ENCODE peak calls at places on chromosomes 3 and 15, in seven cellular contexts. T is IMR-90; F is A549; R is adipocyte; G is heart left ventricle; L is OCI-LY7; P is CD8-positive, alpha-beta T cell. Q is an unnamed sample. For H3K4me1, the result is how much of the 10 kb centered on the place peaks cover.

GRCh38 chr3:30535515-30535914 is 70.9 kb upstream of the TGFBR2 start:
- DNase-seq in T (no peak), F (no peak), R (peak), G (no peak), L (no peak), P (no peak), Q (no peak)

GRCh38 chr3:15556512-15556911 is 35.0 kb upstream of the COLQ start:
- DNase-seq in T (no peak), F (no peak), R (no peak), G (no peak), L (peak), P (no peak), Q (no peak)

GRCh38 chr15:79595995-79596622 is 164.0 kb downstream of the MINAR1 start:
- DNase-seq in T (peak), F (peak), R (peak), G (peak), L (peak), P (no peak), Q (peak)

GRCh38 chr3:141707741-141708203 is 30.3 kb upstream of the RNF7 start:
- DNase-seq in T (peak), F (no peak), R (peak), G (no peak), L (no peak), P (no peak), Q (no peak)

GRCh38 chr15:35937380-35937779 is 391.4 kb upstream of the DPH6 start:
- DNase-seq in T (no peak), F (no peak), R (peak), G (no peak), L (no peak), P (no peak), Q (no peak)

GRCh38 chr3:71581451-71581980 is 2.0 kb downstream of the FOXP1 start:
- DNase-seq in T (no peak), F (no peak), R (peak), G (peak), L (peak), P (peak), Q (peak)

GRCh38 chr3:153320585-153321128 is 158.6 kb downstream of the RAP2B start:
- DNase-seq in T (no peak), F (no peak), R (no peak), G (no peak), L (no peak), P (no peak), Q (no peak)

GRCh38 chr15:48066456-48066855 is 54.3 kb upstream of the SLC24A5 start:
- DNase-seq in T (no peak), F (no peak), R (no peak), G (no peak), L (no peak), P (no peak), Q (no peak)

GRCh38 chr3:48141225-48142137 is 46.7 kb downstream of the CDC25A start:
- DNase-seq in T (no peak), F (no peak), R (no peak), G (no peak), L (no peak), P (no peak), Q (no peak)

GRCh38 chr3:188821998-188822397 is 349.8 kb upstream of the TPRG1 start:
- DNase-seq in T (no peak), F (no peak), R (no peak), G (no peak), L (no peak), P (no peak), Q (no peak)

GRCh38 chr15:90212221-90213079 is 11.3 kb downstream of the SEMA4B start:
- DNase-seq in T (no peak), F (no peak), R (no peak), G (no peak), L (no peak), P (no peak), Q (no peak)
- H3K4me1 ChIP-seq in T (under half), F (half or more), R (under half), G (under half), L (under half), P (under half), Q (under half)

DNA sequence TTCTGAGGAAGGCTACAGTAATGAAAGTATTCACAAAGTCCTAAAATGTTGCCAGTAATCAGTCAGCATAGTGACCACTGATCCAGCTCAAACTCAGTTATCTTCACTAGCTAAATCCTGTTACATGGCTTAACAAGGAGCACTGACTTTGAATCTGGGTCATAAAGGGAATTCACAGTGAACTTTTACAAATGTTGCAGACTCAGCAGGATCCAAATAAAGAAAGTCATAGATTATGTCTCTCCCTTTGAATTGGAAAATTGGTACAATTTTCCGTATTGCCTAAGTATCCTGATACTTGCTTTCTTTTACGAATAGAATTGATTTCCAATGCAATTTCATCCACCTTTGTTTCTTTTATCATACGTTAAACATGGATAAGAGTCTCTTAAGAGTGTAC is 431.5 kb upstream of the CNTN6 start:
- DNase-seq in T (no peak), F (no peak), R (no peak), G (no peak), L (no peak), P (no peak), Q (no peak)
- H3K4me1 ChIP-seq in T (under half), F (under half), R (under half), G (under half), L (under half), P (under half), Q (under half)

DNA sequence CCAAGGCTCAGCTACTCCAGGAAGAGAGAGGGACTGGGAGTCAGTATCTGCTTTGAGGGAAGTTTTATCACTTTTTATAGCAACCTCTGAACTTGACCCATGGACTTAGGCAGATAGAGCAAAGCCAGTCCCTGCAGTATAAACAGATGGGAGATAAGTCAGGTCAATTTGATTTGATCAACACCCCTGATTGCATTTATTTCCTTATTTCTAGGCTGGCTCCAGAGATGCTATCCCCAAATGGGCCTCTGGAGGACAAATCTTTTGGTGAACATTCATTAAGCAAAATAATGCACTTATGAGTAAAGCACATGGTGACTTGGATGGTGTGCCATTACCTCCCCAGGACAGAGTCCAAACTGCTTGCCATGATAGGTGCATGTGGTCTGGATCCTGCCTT is 8.9 kb upstream of the IDH3A start:
- DNase-seq in T (no peak), F (no peak), R (no peak), G (no peak), L (no peak), P (no peak), Q (no peak)
- H3K4me1 ChIP-seq in T (under half), F (under half), R (under half), G (under half), L (under half), P (under half), Q (under half)

DNA sequence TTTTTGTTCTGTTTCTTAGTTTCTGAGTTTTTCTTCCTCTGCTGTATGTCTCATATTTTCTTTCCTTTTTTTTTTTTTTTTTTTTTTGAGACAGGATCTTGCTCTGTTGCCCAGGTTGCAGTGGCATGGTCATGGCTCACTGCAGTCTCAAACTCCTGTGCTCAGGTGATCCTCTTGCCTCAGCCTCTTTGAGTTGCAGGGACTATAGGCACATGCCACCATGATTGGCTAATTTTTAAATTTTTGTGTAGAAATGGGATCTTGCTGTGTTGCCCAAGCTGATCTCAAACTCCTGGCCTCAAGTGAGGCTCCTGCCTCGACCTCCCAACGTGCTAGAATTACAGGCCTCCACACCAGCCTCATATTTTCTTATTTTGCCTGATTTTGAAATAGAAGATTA is 51.9 kb downstream of the CTDSPL2 start:
- DNase-seq in T (no peak), F (no peak), R (no peak), G (no peak), L (no peak), P (no peak), Q (no peak)
- H3K4me1 ChIP-seq in T (under half), F (under half), R (under half), G (under half), L (under half), P (under half), Q (under half)

DNA sequence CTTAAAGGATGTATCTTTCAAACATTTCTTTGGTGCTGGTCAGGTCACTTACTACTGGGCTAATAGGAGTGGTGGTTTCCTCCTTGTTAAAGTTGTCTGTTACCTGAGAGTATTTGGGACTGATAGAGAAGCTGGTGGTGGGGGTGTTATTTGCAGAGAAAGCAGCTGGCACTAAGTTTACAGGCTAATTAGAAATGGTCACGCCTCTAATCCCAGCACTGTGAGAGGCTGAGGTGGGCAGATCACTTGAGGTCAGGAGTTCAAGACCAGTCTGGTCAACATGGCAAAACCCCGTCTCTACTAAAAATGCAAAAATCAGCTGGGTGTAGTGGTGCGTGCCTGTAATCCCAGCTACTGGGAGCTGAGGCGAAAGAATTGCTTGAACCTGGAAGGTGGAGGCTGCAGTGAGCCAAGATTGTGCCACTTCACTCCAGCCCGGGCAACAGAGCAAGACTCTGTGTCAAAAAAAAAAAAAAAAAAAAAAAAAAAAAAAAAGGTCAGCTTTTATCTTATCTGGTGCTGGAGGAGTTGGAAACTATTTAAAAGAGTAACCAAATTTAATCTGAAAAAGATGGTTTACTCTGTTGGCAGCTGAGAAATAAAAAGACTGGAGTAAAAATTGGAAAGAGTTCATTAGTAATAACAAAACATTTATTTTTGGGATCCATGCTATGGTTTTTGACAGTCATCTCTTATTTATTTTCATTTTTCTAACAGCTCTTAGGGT is 332.6 kb downstream of the PTPRG start:
- DNase-seq in T (no peak), F (no peak), R (no peak), G (no peak), L (no peak), P (no peak), Q (no peak)
- H3K4me1 ChIP-seq in T (under half), F (under half), R (under half), G (under half), L (under half), P (under half), Q (under half)

DNA sequence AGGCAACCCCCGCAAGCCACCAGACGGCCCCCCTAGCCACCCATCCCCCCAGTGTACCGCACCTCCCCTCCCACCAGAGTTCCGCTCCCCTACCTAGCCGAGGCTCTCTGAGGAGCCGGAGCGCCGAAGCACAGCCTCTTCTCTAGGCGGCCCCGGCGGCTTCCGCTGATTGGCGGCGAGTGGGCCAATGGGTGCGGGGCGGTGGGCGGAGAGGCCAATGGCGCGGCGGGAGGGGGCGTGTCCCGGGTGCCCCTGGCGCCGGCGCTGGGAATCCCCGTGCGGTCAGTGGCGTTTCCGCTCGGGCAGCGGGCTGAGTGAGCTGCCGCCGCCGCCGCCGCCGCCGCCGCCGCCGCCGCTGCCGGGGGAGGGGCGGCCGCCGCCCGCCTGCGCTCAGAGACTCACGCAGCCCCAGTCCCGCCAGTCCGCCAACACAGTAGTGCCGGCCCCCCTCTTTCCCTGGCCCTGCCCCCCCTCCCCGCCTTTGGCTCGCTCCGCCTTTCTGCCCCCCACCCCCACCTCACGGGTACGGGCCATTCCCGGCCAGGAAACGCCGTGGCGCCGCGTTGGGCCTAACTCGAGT is at the start of gene SETD5:
- DNase-seq in T (peak), F (peak), R (peak), G (peak), L (peak), P (peak), Q (peak)
- H3K4me1 ChIP-seq in T (under half), F (half or more), R (half or more), G (half or more), L (half or more), P (half or more), Q (under half)

DNA sequence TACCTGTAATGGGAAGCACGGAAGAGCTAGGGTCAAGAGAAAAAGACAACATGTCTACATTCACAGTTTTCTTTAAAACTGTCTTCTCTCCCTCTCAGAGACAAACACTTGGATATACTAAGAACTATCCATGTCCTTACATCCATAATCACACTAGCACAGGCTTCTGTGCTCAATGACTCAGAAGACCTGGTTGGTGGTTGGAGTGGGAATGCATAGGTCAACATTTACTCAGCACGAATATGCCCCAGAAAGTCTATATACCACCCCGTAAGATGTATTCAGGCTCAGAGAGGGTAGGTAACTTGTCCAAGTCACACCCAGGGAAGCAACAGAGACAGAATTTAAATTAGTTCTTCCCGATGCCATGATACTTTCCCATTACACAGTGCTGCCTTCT is 891.1 kb downstream of the TUSC7 start:
- DNase-seq in T (peak), F (no peak), R (no peak), G (no peak), L (no peak), P (no peak), Q (no peak)
- H3K4me1 ChIP-seq in T (under half), F (under half), R (under half), G (under half), L (under half), P (under half), Q (under half)